ENCODE peak calls at places on chromosomes 13 and 19, in five cellular contexts. X, P, R, T and H are unnamed samples. For H3K4me1, H3K9me3 and H3K27me3, the result is how much of the 10 kb centered on the place peaks cover.

GRCh38 chr19:38690832-38691231 is 43.4 kb downstream of the ACTN4 start:
- DNase-seq in R (no peak), P (no peak), T (no peak), X (no peak), H (no peak)

GRCh38 chr13:97329331-97329730 is 104.6 kb upstream of the RAP2A start:
- DNase-seq in R (no peak), P (peak), T (no peak), X (no peak), H (no peak)

GRCh38 chr13:40384976-40385857 is 281.2 kb downstream of the FOXO1 start:
- DNase-seq in P (no peak), T (no peak), X (no peak), R (no peak), H (no peak)

GRCh38 chr19:403221-404036 is 5.5 kb downstream of the C2CD4C start:
- DNase-seq in X (no peak), R (no peak), P (no peak), T (no peak), H (no peak)

GRCh38 chr19:55468054-55468393 is 3.5 kb upstream of the C19orf85 start:
- DNase-seq in R (no peak), P (no peak), X (no peak), T (no peak), H (no peak)

GRCh38 chr19:42487025-42487797 is 41.1 kb downstream of the CEACAM1 start:
- DNase-seq in T (no peak), X (no peak), P (peak), R (no peak), H (no peak)

GRCh38 chr19:45766919-45767346 is 2.1 kb downstream of the SIX5 start:
- DNase-seq in T (no peak), X (no peak), R (no peak), P (peak), H (no peak)

GRCh38 chr13:52845334-52845761 is 3.1 kb downstream of the PCDH8 start:
- DNase-seq in X (no peak), P (no peak), R (no peak), T (no peak), H (no peak)

GRCh38 chr13:62119739-62120700 is 704.4 kb upstream of the PCDH20 start:
- DNase-seq in P (peak), R (no peak), T (no peak), X (no peak), H (no peak)

GRCh38 chr13:33053397-33054066 is 37.3 kb downstream of the KL start:
- DNase-seq in T (no peak), X (no peak), P (peak), R (no peak), H (no peak)

GRCh38 chr19:50725218-50725931 is 2.2 kb downstream of the CLEC11A start:
- DNase-seq in P (no peak), R (no peak), T (no peak), X (no peak), H (no peak)

GRCh38 chr19:9362905-9363304 is at the start of gene ZNF177:
- DNase-seq in P (peak), X (no peak), T (no peak), R (peak), H (no peak)

GRCh38 chr13:30071890-30072817 is 221.7 kb upstream of the UBL3 start:
- DNase-seq in T (peak), X (no peak), P (no peak), R (no peak), H (peak)

GRCh38 chr19:8064866-8065486 is 12.4 kb downstream of the CCL25 start:
- DNase-seq in T (no peak), P (no peak), R (no peak), X (no peak), H (no peak)

GRCh38 chr13:34028496-34029442 is 210.8 kb downstream of the RFC3 start:
- DNase-seq in P (no peak), X (no peak), R (no peak), T (no peak), H (no peak)

GRCh38 chr19:28472843-28473242 is 740.1 kb downstream of the UQCRFS1 start:
- DNase-seq in T (peak), R (no peak), X (no peak), P (peak), H (peak)

GRCh38 chr13:98108330-98108729 is 34.6 kb upstream of the FARP1 start:
- DNase-seq in T (no peak), R (no peak), X (no peak), P (peak), H (no peak)

GRCh38 chr19:38057954-38058690 is 151.1 kb downstream of the SIPA1L3 start:
- DNase-seq in P (no peak), R (peak), X (no peak), T (peak), H (peak)

GRCh38 chr13:114089751-114090400 is 42.5 kb downstream of the RASA3 start:
- DNase-seq in P (no peak), T (no peak), X (no peak), R (no peak), H (no peak)

GRCh38 chr19:3605770-3606169 is 905 bp downstream of the TBXA2R start:
- DNase-seq in P (no peak), R (no peak), X (no peak), T (no peak), H (no peak)

DNA sequence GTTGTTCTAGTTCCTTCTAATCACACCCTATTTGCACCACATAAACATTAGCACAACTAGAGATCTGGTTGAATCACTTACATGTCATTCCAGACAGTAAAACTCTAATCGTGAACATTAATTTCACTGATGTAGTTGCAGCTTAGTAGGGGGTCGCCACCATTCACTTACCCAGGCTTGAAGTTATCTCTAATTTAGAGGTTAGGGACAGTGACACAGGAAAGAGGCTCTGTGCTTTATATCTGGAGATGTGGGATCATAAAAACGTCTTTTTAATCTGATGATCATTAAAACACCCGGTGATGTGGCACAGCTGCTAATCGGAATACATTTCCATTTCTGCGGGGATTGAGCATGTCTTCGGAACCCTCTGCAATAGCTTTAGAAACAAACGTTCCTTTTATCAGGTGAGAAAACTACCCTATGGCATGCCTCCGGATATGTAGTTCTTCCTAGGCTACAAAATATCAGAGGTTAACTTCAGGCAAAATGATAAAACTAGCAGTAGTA is 523.0 kb downstream of the MYO16 start:
- DNase-seq in R (no peak), X (no peak), T (no peak), P (no peak), H (no peak)
- H3K4me1 ChIP-seq in R (under half), X (under half), T (under half), P (under half), H (under half)

GRCh38 chr19:17404015-17404414 is 1.4 kb downstream of the BST2 start:
- DNase-seq in X (no peak), T (no peak), P (no peak), R (no peak), H (no peak)

GRCh38 chr19:17406039-17406886 is 833 bp upstream of the BST2 start:
- DNase-seq in T (no peak), R (no peak), X (no peak), P (no peak), H (no peak)

GRCh38 chr19:17405250-17406038 is at the start of gene BST2:
- DNase-seq in R (peak), T (peak), X (peak), P (peak), H (peak)

GRCh38 chr19:17404621-17405249 is 695 bp downstream of the BST2 start:
- DNase-seq in T (no peak), X (no peak), P (no peak), R (no peak), H (no peak)

DNA sequence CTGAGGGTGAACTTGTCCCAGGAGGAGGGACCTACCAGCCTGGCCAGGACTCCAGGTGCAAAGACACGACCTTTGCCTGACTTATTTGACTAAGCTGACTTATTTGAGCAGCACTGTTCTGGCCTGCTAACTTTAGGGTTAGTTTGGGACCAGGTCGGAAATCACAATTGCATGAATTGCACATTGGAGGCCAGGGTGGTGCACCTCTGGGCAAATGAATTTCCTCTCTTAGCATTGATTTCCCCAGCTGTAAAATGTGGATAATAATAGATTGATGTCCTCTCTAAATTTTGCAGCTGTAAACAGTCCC is 1.4 kb upstream of the BST2 start:
- DNase-seq in T (no peak), P (no peak), X (no peak), R (no peak), H (no peak)
- H3K9me3 ChIP-seq in T (under half), P (under half), X (under half), R (under half), H (under half)

DNA sequence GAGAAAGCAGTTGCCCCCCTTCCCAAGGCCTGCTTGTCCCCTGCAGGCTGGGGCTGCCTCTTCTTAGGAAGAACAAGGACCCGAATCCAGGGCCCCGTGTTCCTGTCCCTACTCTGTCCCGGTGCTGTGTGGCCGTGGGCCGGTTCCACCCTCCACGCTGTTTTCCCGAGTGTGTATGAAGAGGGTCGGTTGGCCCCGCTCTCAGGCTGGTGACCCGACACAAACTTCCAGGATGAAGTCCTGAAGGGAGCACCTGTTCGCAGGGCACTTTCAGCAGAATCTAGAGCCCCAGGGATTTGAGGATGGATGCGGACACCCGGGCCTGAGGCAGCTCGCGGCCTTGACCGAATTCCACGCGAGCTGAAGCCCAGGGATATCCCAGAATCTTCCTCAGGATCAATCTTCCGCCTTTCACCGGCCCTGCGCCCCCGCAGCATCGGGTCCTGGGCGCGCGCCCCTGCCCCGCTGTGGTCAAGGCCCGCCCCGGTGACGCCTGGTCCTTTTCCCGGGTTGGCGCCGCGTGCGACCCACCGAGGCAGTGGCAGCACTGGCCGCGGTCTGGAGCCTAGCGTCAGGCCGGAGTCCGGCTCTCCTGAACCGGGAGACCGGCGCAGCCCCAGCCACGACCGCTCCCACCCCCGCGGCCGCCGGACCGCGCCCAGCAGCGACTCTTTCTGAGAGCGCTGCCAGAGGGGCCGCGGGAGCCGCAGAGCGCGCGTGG is 528 bp upstream of the CHST8 start:
- DNase-seq in P (no peak), X (no peak), R (peak), T (no peak), H (no peak)
- H3K27me3 ChIP-seq in P (under half), X (under half), R (under half), T (under half), H (under half)

GRCh38 chr19:46813570-46814358 is 25.4 kb upstream of the SLC1A5 start:
- DNase-seq in T (peak), R (no peak), P (no peak), X (peak), H (peak)

GRCh38 chr19:46821512-46822359 is 28.9 kb downstream of the AP2S1 start:
- DNase-seq in P (no peak), X (no peak), R (no peak), T (no peak), H (no peak)

GRCh38 chr19:46823049-46823448 is 27.6 kb downstream of the AP2S1 start:
- DNase-seq in P (no peak), T (no peak), R (no peak), X (no peak), H (no peak)

GRCh38 chr19:46815833-46816627 is 27.6 kb upstream of the SLC1A5 start:
- DNase-seq in X (no peak), T (no peak), R (no peak), P (no peak), H (no peak)

GRCh38 chr19:46818812-46819211 is 30.4 kb upstream of the SLC1A5 start:
- DNase-seq in X (no peak), P (peak), R (no peak), T (no peak), H (no peak)
- H3K4me1 ChIP-seq in X (under half), P (under half), R (under half), T (under half), H (under half)

GRCh38 chr19:56947206-56947605 is 106.7 kb upstream of the PEG3 start:
- DNase-seq in R (no peak), T (no peak), X (no peak), P (no peak), H (no peak)

GRCh38 chr19:56942749-56943148 is 102.2 kb upstream of the PEG3 start:
- DNase-seq in X (no peak), P (peak), T (peak), R (peak), H (no peak)

GRCh38 chr19:56949651-56950050 is 109.1 kb upstream of the PEG3 start:
- DNase-seq in P (no peak), R (no peak), T (no peak), X (no peak), H (no peak)

GRCh38 chr19:56951672-56952071 is 111.1 kb upstream of the PEG3 start:
- DNase-seq in T (no peak), P (no peak), X (no peak), R (no peak), H (no peak)

GRCh38 chr19:56946164-56946563 is 105.6 kb upstream of the PEG3 start:
- DNase-seq in R (no peak), X (no peak), T (no peak), P (no peak), H (no peak)
- H3K9me3 ChIP-seq in R (under half), X (under half), T (half or more), P (under half), H (under half)

GRCh38 chr19:49056101-49056901 is 1.2 kb downstream of the CGB7 start:
- DNase-seq in P (peak), R (peak), T (peak), X (peak), H (peak)
- H3K27me3 ChIP-seq in P (under half), R (under half), T (under half), X (under half), H (under half)

GRCh38 chr19:16369664-16370576 is 45.3 kb downstream of the KLF2 start:
- DNase-seq in P (no peak), T (no peak), R (no peak), X (no peak), H (no peak)

GRCh38 chr19:16369306-16369663 is 44.7 kb downstream of the KLF2 start:
- DNase-seq in X (no peak), P (no peak), R (no peak), T (no peak), H (no peak)

GRCh38 chr19:16366433-16367268 is 42.0 kb downstream of the KLF2 start:
- DNase-seq in X (no peak), T (no peak), R (no peak), P (no peak), H (no peak)

GRCh38 chr19:16367269-16367683 is 42.6 kb downstream of the KLF2 start:
- DNase-seq in T (no peak), X (no peak), P (no peak), R (no peak), H (no peak)

DNA sequence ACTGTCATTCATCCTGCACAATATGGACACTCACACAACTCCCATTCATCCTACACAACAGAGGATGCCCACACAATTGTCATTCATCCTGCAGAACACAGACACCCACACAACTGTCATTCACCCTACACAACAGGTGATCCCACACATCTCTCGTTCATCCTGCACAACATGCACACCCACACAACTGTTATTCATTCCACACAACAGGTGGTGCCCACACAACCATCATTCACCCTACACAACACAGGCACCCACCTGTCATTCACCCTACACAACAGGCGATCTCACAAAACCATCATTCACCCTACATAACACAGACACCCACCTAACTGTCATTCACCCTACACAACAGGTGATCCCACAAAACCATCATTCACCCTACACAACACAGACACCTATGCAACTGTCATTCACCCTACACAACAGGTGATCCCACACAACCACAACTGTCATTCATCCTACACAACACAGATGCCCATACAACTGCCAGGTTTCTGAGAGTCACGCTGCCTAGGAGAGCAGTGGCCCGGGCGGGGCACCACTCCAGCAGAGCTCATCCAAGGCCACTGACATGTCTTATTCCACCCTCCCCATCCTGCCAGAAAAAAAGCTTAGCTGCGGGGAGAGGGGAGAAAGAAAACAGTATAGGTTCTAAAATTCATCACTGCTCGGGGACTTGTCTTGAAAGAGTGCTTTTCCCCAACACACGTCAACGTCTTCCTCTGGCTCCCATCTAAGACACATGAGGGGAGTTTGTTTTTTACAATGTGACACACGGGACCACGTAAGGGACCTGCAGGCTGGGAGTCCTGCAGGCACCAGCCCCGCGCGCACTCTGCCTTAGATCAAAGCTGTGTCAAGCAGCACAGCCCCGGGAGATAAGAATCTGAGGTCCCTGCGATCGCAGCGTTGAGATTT is 44.0 kb downstream of the KLF2 start:
- DNase-seq in R (no peak), T (no peak), X (no peak), P (no peak), H (no peak)
- H3K4me1 ChIP-seq in R (under half), T (half or more), X (under half), P (under half), H (under half)

GRCh38 chr13:48074006-48074405 is 20.9 kb downstream of the MED4 start:
- DNase-seq in R (no peak), X (no peak), T (no peak), P (no peak), H (no peak)
- H3K9me3 ChIP-seq in R (under half), X (under half), T (under half), P (under half), H (under half)

GRCh38 chr19:58350871-58351557 is 2.3 kb downstream of the A1BG start:
- DNase-seq in P (no peak), T (no peak), R (no peak), X (no peak), H (no peak)

GRCh38 chr19:58350001-58350801 is 3.1 kb downstream of the A1BG start:
- DNase-seq in X (no peak), T (no peak), P (no peak), R (no peak), H (no peak)

GRCh38 chr19:58349590-58349989 is 3.7 kb downstream of the A1BG start:
- DNase-seq in R (no peak), P (no peak), T (no peak), X (no peak), H (no peak)

GRCh38 chr19:58345558-58345957 is 7.7 kb downstream of the A1BG start:
- DNase-seq in P (peak), X (no peak), T (no peak), R (no peak), H (no peak)

DNA sequence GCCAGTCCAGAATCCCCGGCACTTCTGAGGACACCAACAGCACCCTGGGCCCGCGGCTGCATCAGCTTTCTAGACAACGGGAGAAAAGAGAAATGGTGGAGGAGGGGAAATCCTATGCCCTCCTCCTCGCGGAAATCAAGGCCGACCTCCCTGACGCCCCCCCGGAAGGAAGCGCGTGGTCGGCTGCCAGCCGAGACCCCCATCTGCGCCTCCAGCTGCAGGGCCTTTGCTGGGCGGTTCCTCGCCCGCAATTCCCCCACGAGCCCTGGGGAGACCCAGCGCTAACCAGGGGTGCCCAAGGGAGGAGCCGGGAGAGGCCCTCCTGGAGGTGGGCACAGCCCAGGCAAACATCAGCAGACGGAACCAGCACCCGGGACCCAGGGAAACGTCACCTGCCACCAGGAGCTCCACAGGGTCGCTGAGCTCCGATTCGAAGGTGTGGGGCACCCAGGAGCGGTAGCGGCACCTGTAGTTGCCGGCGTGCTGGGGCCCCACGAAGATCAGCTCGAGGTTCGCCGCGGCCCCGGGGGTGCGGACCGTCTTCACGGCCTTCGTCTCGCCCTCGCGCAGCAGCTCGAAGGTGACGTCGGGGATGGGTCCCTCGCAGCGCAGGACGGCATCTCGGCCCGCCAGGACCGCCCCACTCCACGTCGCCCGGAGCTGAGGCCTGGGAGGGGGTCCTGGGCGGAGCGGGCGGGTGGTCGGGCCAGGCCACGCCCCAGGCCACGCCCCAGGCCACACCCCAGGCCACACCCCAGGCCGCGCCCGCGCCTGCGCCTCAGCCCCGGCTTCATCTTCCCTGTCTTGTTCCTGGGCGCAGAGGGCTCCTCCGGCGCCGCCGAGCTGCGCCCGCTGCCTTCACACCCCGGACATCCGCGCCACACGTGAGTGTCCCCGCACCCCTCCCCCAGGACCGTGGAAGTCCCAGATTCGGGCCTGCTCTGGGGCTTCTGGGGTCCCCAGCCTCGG is 6.0 kb downstream of the A1BG start:
- DNase-seq in R (peak), X (peak), T (peak), P (peak), H (peak)
- H3K27me3 ChIP-seq in R (under half), X (under half), T (under half), P (under half), H (under half)